ENCODE peak calls at places on chromosomes 2 and 18, in six cellular contexts. One of them, this sample, is unnamed.

GRCh38 chr2:157874997-157875719 is 972 bp downstream of the ACVR1 start:
- DNase-seq in A172: peak; percentile 62
- DNase-seq in iris pigment epithelial cell: peak; percentile 83
- DNase-seq in left ventricle myocardium inferior: peak; percentile 34
- DNase-seq in HT1080: peak; percentile 67
- DNase-seq in HFFc6: peak; percentile 90
- DNase-seq in this sample: no peak

GRCh38 chr2:36380624-36381481 is 25.3 kb downstream of the CRIM1 start:
- DNase-seq in left ventricle myocardium inferior: peak; percentile 23
- DNase-seq in A172: peak; percentile 93
- DNase-seq in HT1080: peak; percentile 91
- DNase-seq in HFFc6: peak; percentile 51
- DNase-seq in iris pigment epithelial cell: no peak
- DNase-seq in this sample: no peak

GRCh38 chr2:236241181-236242056 is 22.8 kb downstream of the ASB18 start:
- DNase-seq in A172: no peak
- DNase-seq in iris pigment epithelial cell: no peak
- DNase-seq in HT1080: no peak
- DNase-seq in HFFc6: no peak
- DNase-seq in left ventricle myocardium inferior: no peak
- DNase-seq in this sample: no peak

GRCh38 chr2:187775651-187776050 is 221.4 kb upstream of the TFPI start:
- DNase-seq in HFFc6: no peak
- DNase-seq in left ventricle myocardium inferior: no peak
- DNase-seq in HT1080: no peak
- DNase-seq in iris pigment epithelial cell: peak; percentile 29
- DNase-seq in A172: no peak
- DNase-seq in this sample: no peak

GRCh38 chr18:75106746-75107145 is 102.2 kb downstream of the PTGR3 start:
- DNase-seq in left ventricle myocardium inferior: no peak
- DNase-seq in A172: no peak
- DNase-seq in iris pigment epithelial cell: no peak
- DNase-seq in HT1080: no peak
- DNase-seq in HFFc6: no peak
- DNase-seq in this sample: no peak

GRCh38 chr2:28649481-28650260 is 102.0 kb upstream of the PPP1CB start:
- DNase-seq in HFFc6: peak; percentile 17
- DNase-seq in iris pigment epithelial cell: peak; percentile 68
- DNase-seq in left ventricle myocardium inferior: no peak
- DNase-seq in HT1080: peak; percentile 71
- DNase-seq in A172: peak; percentile 64
- DNase-seq in this sample: no peak

GRCh38 chr2:12702661-12703121 is 14.0 kb upstream of the TRIB2 start:
- DNase-seq in left ventricle myocardium inferior: no peak
- DNase-seq in A172: peak; percentile 70
- DNase-seq in iris pigment epithelial cell: peak; percentile 85
- DNase-seq in HFFc6: peak; percentile 79
- DNase-seq in HT1080: peak; percentile 87
- DNase-seq in this sample: no peak

GRCh38 chr2:217440000-217440399 is 562.8 kb downstream of the TNS1 start:
- DNase-seq in iris pigment epithelial cell: peak; percentile 36
- DNase-seq in HT1080: no peak
- DNase-seq in left ventricle myocardium inferior: no peak
- DNase-seq in A172: no peak
- DNase-seq in HFFc6: no peak
- DNase-seq in this sample: no peak

GRCh38 chr2:98148968-98149697 is 62.2 kb downstream of the VWA3B start:
- DNase-seq in iris pigment epithelial cell: peak; percentile 95
- DNase-seq in A172: peak; percentile 70
- DNase-seq in HT1080: peak; percentile 85
- DNase-seq in HFFc6: peak; percentile 57
- DNase-seq in left ventricle myocardium inferior: no peak
- DNase-seq in this sample: peak; percentile 4

GRCh38 chr2:121451373-121451772 is 79.3 kb upstream of the RNU4ATAC start:
- DNase-seq in left ventricle myocardium inferior: no peak
- DNase-seq in HT1080: no peak
- DNase-seq in iris pigment epithelial cell: no peak
- DNase-seq in HFFc6: no peak
- DNase-seq in A172: no peak
- DNase-seq in this sample: no peak

GRCh38 chr2:25331686-25332365 is 9.9 kb downstream of the DNMT3A start:
- DNase-seq in left ventricle myocardium inferior: peak; percentile 14
- DNase-seq in A172: no peak
- DNase-seq in HT1080: no peak
- DNase-seq in HFFc6: no peak
- DNase-seq in iris pigment epithelial cell: peak; percentile 31
- DNase-seq in this sample: no peak

GRCh38 chr2:23620841-23621341 is 235.9 kb downstream of the KLHL29 start:
- DNase-seq in left ventricle myocardium inferior: peak; percentile 47
- DNase-seq in A172: no peak
- DNase-seq in HFFc6: no peak
- DNase-seq in HT1080: no peak
- DNase-seq in iris pigment epithelial cell: peak; percentile 48
- DNase-seq in this sample: no peak

GRCh38 chr2:71944183-71944550 is 203.5 kb downstream of the CYP26B1 start:
- DNase-seq in left ventricle myocardium inferior: no peak
- DNase-seq in A172: no peak
- DNase-seq in HT1080: no peak
- DNase-seq in iris pigment epithelial cell: no peak
- DNase-seq in HFFc6: no peak
- DNase-seq in this sample: no peak

GRCh38 chr2:62215306-62216064 is 19.6 kb downstream of the B3GNT2 start:
- DNase-seq in iris pigment epithelial cell: no peak
- DNase-seq in A172: no peak
- DNase-seq in left ventricle myocardium inferior: no peak
- DNase-seq in HFFc6: no peak
- DNase-seq in HT1080: no peak
- DNase-seq in this sample: no peak

GRCh38 chr2:150549381-150549780 is 61.9 kb upstream of the RND3 start:
- DNase-seq in left ventricle myocardium inferior: no peak
- DNase-seq in A172: no peak
- DNase-seq in HT1080: no peak
- DNase-seq in HFFc6: no peak
- DNase-seq in iris pigment epithelial cell: no peak
- DNase-seq in this sample: no peak

GRCh38 chr2:128736689-128737545 is 418.2 kb upstream of the HS6ST1 start:
- DNase-seq in left ventricle myocardium inferior: peak; percentile 80
- DNase-seq in HFFc6: peak; percentile 7
- DNase-seq in HT1080: peak; percentile 31
- DNase-seq in A172: no peak
- DNase-seq in iris pigment epithelial cell: peak; percentile 82
- DNase-seq in this sample: peak; percentile 36